ENCODE peak calls at places on chromosomes 13 and 19, in five cellular contexts. One of them, this sample, is unnamed. For H3K9me3 and H3K4me1, the result is how much of the 10 kb centered on the place peaks cover.

GRCh38 chr13:40271931-40272775 is 394.3 kb downstream of the FOXO1 start:
- DNase-seq in uterus: peak
- DNase-seq in sigmoid colon: peak
- DNase-seq in spleen: no peak
- DNase-seq in heart left ventricle: no peak
- DNase-seq in this sample: no peak

GRCh38 chr19:14114854-14115253 is 2.7 kb downstream of the PRKACA start:
- DNase-seq in uterus: no peak
- DNase-seq in sigmoid colon: peak
- DNase-seq in spleen: peak
- DNase-seq in heart left ventricle: peak
- DNase-seq in this sample: peak

GRCh38 chr13:30401347-30401746 is 20.9 kb upstream of the UBE2L5 start:
- DNase-seq in uterus: no peak
- DNase-seq in sigmoid colon: no peak
- DNase-seq in spleen: no peak
- DNase-seq in heart left ventricle: no peak
- DNase-seq in this sample: no peak

GRCh38 chr13:30128591-30128990 is 178.8 kb downstream of the KATNAL1 start:
- DNase-seq in uterus: no peak
- DNase-seq in sigmoid colon: no peak
- DNase-seq in spleen: no peak
- DNase-seq in heart left ventricle: no peak
- DNase-seq in this sample: no peak

GRCh38 chr13:45865414-45865813 is 13.9 kb upstream of the SIAH3 start:
- DNase-seq in uterus: no peak
- DNase-seq in sigmoid colon: no peak
- DNase-seq in spleen: no peak
- DNase-seq in heart left ventricle: no peak
- DNase-seq in this sample: no peak

GRCh38 chr19:43780706-43781525 is at the start of gene KCNN4:
- DNase-seq in uterus: no peak
- DNase-seq in sigmoid colon: no peak
- DNase-seq in spleen: peak
- DNase-seq in heart left ventricle: no peak
- DNase-seq in this sample: no peak

GRCh38 chr13:76991432-76991795 is 467 bp upstream of the CLN5 start:
- DNase-seq in uterus: no peak
- DNase-seq in sigmoid colon: peak
- DNase-seq in spleen: peak
- DNase-seq in heart left ventricle: no peak
- DNase-seq in this sample: no peak

GRCh38 chr13:104586010-104586746 is 1520.0 kb upstream of the SLC10A2 start:
- DNase-seq in uterus: no peak
- DNase-seq in sigmoid colon: no peak
- DNase-seq in spleen: no peak
- DNase-seq in heart left ventricle: no peak
- DNase-seq in this sample: no peak

GRCh38 chr19:1646149-1646930 is 6.1 kb downstream of the TCF3 start:
- DNase-seq in uterus: no peak
- DNase-seq in sigmoid colon: no peak
- DNase-seq in spleen: no peak
- DNase-seq in heart left ventricle: peak
- DNase-seq in this sample: no peak

GRCh38 chr19:48819366-48819816 is 8.6 kb upstream of the BCAT2 start:
- DNase-seq in uterus: peak
- DNase-seq in sigmoid colon: peak
- DNase-seq in spleen: no peak
- DNase-seq in heart left ventricle: peak
- DNase-seq in this sample: peak

GRCh38 chr19:5951338-5951861 is 26.5 kb downstream of the RANBP3 start:
- DNase-seq in uterus: no peak
- DNase-seq in sigmoid colon: peak
- DNase-seq in spleen: peak
- DNase-seq in heart left ventricle: no peak
- DNase-seq in this sample: no peak

GRCh38 chr19:29845576-29846176 is 33.9 kb downstream of the CCNE1 start:
- DNase-seq in uterus: no peak
- DNase-seq in sigmoid colon: no peak
- DNase-seq in spleen: peak
- DNase-seq in heart left ventricle: no peak
- DNase-seq in this sample: no peak

GRCh38 chr19:28999733-29000433 is 213.1 kb downstream of the UQCRFS1 start:
- DNase-seq in uterus: peak
- DNase-seq in sigmoid colon: no peak
- DNase-seq in spleen: no peak
- DNase-seq in heart left ventricle: no peak
- DNase-seq in this sample: peak

GRCh38 chr13:33375421-33375820 is 89.9 kb upstream of the STARD13 start:
- DNase-seq in uterus: no peak
- DNase-seq in sigmoid colon: no peak
- DNase-seq in spleen: no peak
- DNase-seq in heart left ventricle: no peak
- DNase-seq in this sample: no peak

GRCh38 chr19:850221-850978 is 1.7 kb upstream of the ELANE start:
- DNase-seq in uterus: peak
- DNase-seq in sigmoid colon: peak
- DNase-seq in spleen: peak
- DNase-seq in heart left ventricle: peak
- DNase-seq in this sample: peak

GRCh38 chr19:17755977-17756670 is 4.8 kb downstream of the FCHO1 start:
- DNase-seq in uterus: no peak
- DNase-seq in sigmoid colon: no peak
- DNase-seq in spleen: peak
- DNase-seq in heart left ventricle: no peak
- DNase-seq in this sample: no peak

GRCh38 chr13:47594833-47595232 is 406.2 kb downstream of the SUCLA2 start:
- DNase-seq in uterus: no peak
- DNase-seq in sigmoid colon: no peak
- DNase-seq in spleen: no peak
- DNase-seq in heart left ventricle: no peak
- DNase-seq in this sample: no peak

GRCh38 chr19:45291834-45292233 is 30.8 kb downstream of the CKM start:
- DNase-seq in uterus: no peak
- DNase-seq in sigmoid colon: no peak
- DNase-seq in spleen: no peak
- DNase-seq in heart left ventricle: no peak
- DNase-seq in this sample: no peak

GRCh38 chr19:45295873-45296272 is 26.8 kb downstream of the CKM start:
- DNase-seq in uterus: no peak
- DNase-seq in sigmoid colon: no peak
- DNase-seq in spleen: no peak
- DNase-seq in heart left ventricle: no peak
- DNase-seq in this sample: no peak

GRCh38 chr19:45296365-45296764 is 26.3 kb downstream of the CKM start:
- DNase-seq in uterus: no peak
- DNase-seq in sigmoid colon: no peak
- DNase-seq in spleen: no peak
- DNase-seq in heart left ventricle: no peak
- DNase-seq in this sample: no peak

GRCh38 chr19:45293682-45294081 is 29.0 kb downstream of the CKM start:
- DNase-seq in uterus: no peak
- DNase-seq in sigmoid colon: no peak
- DNase-seq in spleen: no peak
- DNase-seq in heart left ventricle: no peak
- DNase-seq in this sample: no peak

DNA sequence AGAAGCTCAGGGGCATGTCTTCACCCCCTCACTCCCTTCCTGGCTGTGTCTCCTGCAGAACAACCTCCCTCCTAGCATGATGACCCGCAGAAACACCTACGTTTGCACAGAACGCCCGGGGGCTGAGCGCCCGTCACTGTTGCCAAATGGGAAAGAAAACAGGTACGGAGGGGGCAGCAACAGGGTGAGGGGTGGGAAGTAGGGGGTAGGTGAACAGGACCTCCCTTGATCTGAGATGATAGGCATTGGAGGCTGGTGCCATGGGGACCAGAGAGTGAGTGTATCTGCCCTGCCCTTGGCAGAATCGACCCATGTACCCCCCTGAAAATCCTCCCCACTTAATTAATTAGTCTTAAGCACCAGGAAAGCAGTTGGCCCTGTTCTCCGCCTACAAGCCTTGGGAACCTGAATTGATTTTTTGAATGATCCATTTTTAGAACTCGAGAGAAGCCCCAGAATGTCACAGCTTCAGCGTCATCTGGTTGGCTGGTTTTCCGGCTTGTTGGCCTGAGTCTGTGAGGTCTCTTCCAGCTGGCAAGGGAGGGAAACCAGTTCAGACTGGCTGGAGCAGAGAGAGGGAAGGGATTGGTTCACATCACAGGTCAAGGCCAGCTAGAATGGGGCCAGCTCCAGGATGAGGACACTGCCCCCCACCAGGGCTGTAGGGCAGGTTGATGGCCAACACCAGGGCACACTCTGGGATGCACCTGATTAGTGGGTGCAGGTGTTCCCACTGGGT is 28.2 kb downstream of the CKM start:
- DNase-seq in uterus: no peak
- DNase-seq in sigmoid colon: no peak
- DNase-seq in spleen: no peak
- DNase-seq in heart left ventricle: no peak
- DNase-seq in this sample: peak
- TF ChIP-seq POLR2A in uterus: no peak
- TF ChIP-seq POLR2A in sigmoid colon: no peak
- TF ChIP-seq POLR2A in spleen: no peak
- TF ChIP-seq POLR2A in heart left ventricle: no peak
- TF ChIP-seq POLR2A in this sample: no peak

GRCh38 chr13:110300090-110300815 is 6.7 kb downstream of the COL4A1 start:
- DNase-seq in uterus: no peak
- DNase-seq in sigmoid colon: no peak
- DNase-seq in spleen: no peak
- DNase-seq in heart left ventricle: no peak
- DNase-seq in this sample: no peak
- H3K9me3 ChIP-seq in uterus: under half
- H3K9me3 ChIP-seq in sigmoid colon: under half
- H3K9me3 ChIP-seq in spleen: under half
- H3K9me3 ChIP-seq in heart left ventricle: under half
- H3K9me3 ChIP-seq in this sample: under half

DNA sequence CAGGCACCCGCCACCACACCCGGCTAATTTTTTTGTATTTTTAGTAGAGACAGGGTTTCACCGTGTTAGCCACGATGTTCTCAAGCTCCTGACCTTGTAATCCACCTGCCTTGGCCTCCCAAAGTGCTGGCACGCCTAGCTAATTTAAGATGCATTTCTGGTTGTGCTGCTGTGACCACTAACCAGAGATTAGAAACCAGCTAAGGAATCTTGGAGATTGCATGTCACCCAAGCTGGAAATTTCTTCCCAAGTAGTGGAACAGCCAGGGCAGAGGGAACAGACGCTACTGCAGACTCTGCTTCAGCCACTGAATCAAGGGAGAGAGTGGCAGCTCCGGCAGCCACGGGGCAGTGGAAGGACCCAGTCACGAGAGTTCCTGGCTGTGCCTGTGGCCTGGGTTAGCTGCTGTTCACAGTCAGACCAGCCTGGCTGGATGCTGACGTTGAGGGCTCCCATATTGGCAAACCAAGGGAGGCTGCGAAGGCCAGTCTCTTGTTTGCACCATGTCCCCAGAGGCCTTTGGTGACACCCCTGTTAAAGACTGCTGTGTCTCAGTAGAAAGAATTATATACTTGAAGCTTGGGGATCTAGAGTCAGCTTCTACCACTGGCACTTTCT is 7.9 kb downstream of the TPM4 start:
- DNase-seq in uterus: no peak
- DNase-seq in sigmoid colon: no peak
- DNase-seq in spleen: no peak
- DNase-seq in heart left ventricle: no peak
- DNase-seq in this sample: no peak
- H3K4me1 ChIP-seq in uterus: under half
- H3K4me1 ChIP-seq in sigmoid colon: half or more
- H3K4me1 ChIP-seq in spleen: half or more
- H3K4me1 ChIP-seq in heart left ventricle: under half
- H3K4me1 ChIP-seq in this sample: under half

DNA sequence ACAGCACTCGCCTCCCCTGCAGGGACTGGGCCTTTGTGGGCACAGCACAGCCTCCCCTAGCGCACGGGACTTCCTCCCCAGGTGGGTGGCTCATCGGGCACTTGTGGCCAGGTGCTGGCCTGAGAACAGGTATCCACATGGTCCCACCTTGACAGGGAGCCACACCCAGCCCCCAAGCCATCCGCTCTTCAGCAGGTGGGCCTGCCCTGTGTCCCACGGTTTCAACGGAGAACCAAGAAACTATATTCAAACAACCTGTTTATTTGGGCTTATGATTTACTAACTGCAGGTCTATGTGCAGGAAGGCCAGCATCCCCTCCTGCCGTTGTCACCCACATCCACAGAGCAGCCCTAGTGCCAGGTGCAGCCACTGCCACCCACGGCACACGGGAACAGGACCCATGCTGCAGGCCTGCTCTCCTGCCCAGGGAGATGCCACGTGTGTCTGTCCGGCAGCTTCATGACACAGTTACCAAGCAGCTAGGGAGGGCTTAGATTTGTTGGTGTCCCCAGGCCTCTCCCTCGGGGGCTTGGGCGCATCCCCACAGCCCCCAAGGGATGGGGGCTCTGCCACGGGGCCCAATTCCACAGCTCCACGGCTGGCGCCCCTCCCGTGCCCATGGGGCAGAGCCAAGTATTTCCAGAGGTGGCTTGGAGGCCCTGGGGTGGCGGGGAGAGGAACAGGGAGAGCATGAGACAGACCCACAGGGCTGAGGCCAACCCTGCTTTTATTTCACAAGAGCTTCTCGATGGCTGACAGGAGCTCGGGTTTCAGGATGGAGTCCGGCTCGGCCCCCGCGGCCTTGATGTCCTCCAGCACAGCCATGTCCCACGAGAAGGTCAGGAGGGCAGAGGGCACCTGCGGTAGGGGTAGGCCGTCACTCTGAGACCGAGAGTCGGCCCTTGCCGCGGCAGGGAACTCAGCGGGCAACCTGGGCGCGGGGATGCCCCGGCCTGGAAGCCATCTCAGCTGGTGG is 12.5 kb downstream of the UBXN6 start:
- DNase-seq in uterus: no peak
- DNase-seq in sigmoid colon: no peak
- DNase-seq in spleen: no peak
- DNase-seq in heart left ventricle: no peak
- DNase-seq in this sample: no peak
- TF ChIP-seq POLR2A in uterus: no peak
- TF ChIP-seq POLR2A in sigmoid colon: no peak
- TF ChIP-seq POLR2A in spleen: no peak
- TF ChIP-seq POLR2A in heart left ventricle: no peak
- TF ChIP-seq POLR2A in this sample: no peak